ENCODE peak calls at places on chromosomes 2 and 18, in five cellular contexts. T, W, Z, J and L are unnamed samples.

GRCh38 chr2:15606481-15607441 is 15.1 kb downstream of the DDX1 start:
- DNase-seq in Z (no peak), W (no peak), J (no peak), T (no peak), L (no peak)

GRCh38 chr2:66439291-66440010 is 4.5 kb downstream of the MEIS1 start:
- DNase-seq in T (no peak), J (no peak), W (no peak), Z (peak; percentile 65), L (no peak)

GRCh38 chr2:85326406-85326945 is 1.3 kb downstream of the TGOLN2 start:
- DNase-seq in J (no peak), W (peak; percentile 65), T (no peak), Z (no peak), L (peak; percentile 52)

GRCh38 chr2:99297990-99298389 is 3.0 kb downstream of the LYG1 start:
- DNase-seq in J (no peak), W (no peak), Z (no peak), T (no peak), L (no peak)

GRCh38 chr2:227155395-227155794 is 8.6 kb downstream of the COL4A4 start:
- DNase-seq in T (no peak), J (no peak), Z (no peak), W (no peak), L (no peak)

GRCh38 chr2:168146892-168147810 is 100.2 kb downstream of the STK39 start:
- DNase-seq in T (no peak), Z (no peak), W (no peak), J (no peak), L (no peak)

GRCh38 chr2:202249864-202250263 is 11.5 kb upstream of the SUMO1 start:
- DNase-seq in Z (peak; percentile 72), W (no peak), J (no peak), T (no peak), L (no peak)

GRCh38 chr18:21112543-21113105 is 1.0 kb upstream of the ROCK1 start:
- DNase-seq in Z (no peak), T (no peak), J (no peak), W (peak; percentile 9), L (no peak)

GRCh38 chr2:214233164-214233563 is 177.7 kb upstream of the VWC2L start:
- DNase-seq in Z (no peak), W (no peak), T (no peak), J (no peak), L (no peak)

GRCh38 chr2:76958749-76959148 is 563.4 kb downstream of the LRRTM4 start:
- DNase-seq in Z (peak; percentile 53), T (no peak), W (no peak), J (no peak), L (peak; percentile 10)

GRCh38 chr2:151860210-151860609 is 32.0 kb upstream of the ARL5A start:
- DNase-seq in J (no peak), W (no peak), T (no peak), Z (no peak), L (no peak)

GRCh38 chr18:27839141-27839540 is 337.8 kb downstream of the CDH2 start:
- DNase-seq in Z (no peak), J (no peak), T (no peak), W (no peak), L (peak; percentile 15)

GRCh38 chr2:221530653-221531037 is 41.5 kb downstream of the EPHA4 start:
- DNase-seq in W (no peak), Z (no peak), J (no peak), T (no peak), L (no peak)

GRCh38 chr2:235399895-235400294 is 93.9 kb upstream of the AGAP1 start:
- DNase-seq in J (no peak), T (no peak), Z (no peak), W (no peak), L (no peak)

GRCh38 chr2:69424410-69424809 is 12.8 kb downstream of the NFU1 start:
- DNase-seq in J (no peak), Z (no peak), T (no peak), W (no peak), L (no peak)

DNA sequence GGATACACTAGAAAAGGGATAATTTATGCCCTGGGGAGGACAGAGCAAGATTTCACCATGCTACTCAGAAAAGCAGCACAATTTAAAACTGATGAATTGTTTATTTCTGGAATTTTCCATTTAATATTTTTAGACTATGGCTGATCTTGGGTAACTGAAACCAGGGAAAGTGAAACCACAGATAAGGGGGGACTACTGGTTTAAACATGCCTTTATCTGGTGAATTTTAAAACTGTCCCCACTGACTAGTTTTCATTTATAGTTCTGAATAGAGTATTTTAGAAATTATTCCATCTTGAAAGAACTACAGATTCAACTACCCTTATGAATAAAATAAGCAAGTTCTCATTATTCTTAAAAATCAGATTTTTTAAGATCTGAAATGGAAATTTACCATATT is 15.0 kb downstream of the NFU1 start:
- DNase-seq in T (no peak), Z (no peak), J (no peak), W (no peak), L (no peak)
- H3K4me2 ChIP-seq in T (no peak overlapping the region), Z (no peak overlapping the region), J (no peak overlapping the region), W (no peak overlapping the region), L (no peak overlapping the region)

GRCh38 chr2:9439536-9439935 is 16.1 kb downstream of the CPSF3 start:
- DNase-seq in T (no peak), J (no peak), W (no peak), Z (no peak), L (no peak)

GRCh38 chr2:9441556-9441955 is 18.1 kb downstream of the CPSF3 start:
- DNase-seq in T (no peak), W (no peak), J (no peak), Z (no peak), L (no peak)

GRCh38 chr2:9445089-9445488 is 21.6 kb downstream of the CPSF3 start:
- DNase-seq in W (no peak), T (no peak), Z (no peak), J (no peak), L (no peak)

GRCh38 chr2:9434484-9434883 is 11.0 kb downstream of the CPSF3 start:
- DNase-seq in T (no peak), W (no peak), J (no peak), Z (no peak), L (no peak)

GRCh38 chr2:9440058-9440727 is 16.7 kb downstream of the CPSF3 start:
- DNase-seq in W (no peak), J (no peak), T (no peak), Z (no peak), L (no peak)
- TF ChIP-seq ATF3 in W (no peak), J (no peak), T (no peak), Z (no peak), L (no peak)

GRCh38 chr2:40218679-40219078 is 233.2 kb downstream of the SLC8A1 start:
- DNase-seq in W (no peak), Z (no peak), T (no peak), J (no peak), L (no peak)
- H3K4me2 ChIP-seq in W (no peak overlapping the region), Z (no peak overlapping the region), T (no peak overlapping the region), J (no peak overlapping the region), L (no peak overlapping the region)

GRCh38 chr18:28858248-28858647 is 681.3 kb upstream of the CDH2 start:
- DNase-seq in Z (no peak), T (no peak), J (no peak), W (no peak), L (no peak)

GRCh38 chr18:28855524-28855923 is 678.6 kb upstream of the CDH2 start:
- DNase-seq in Z (no peak), J (no peak), T (no peak), W (no peak), L (no peak)

GRCh38 chr18:28855989-28856388 is 679.1 kb upstream of the CDH2 start:
- DNase-seq in T (no peak), J (no peak), W (no peak), Z (no peak), L (no peak)

GRCh38 chr18:28854964-28855363 is 678.0 kb upstream of the CDH2 start:
- DNase-seq in T (no peak), J (no peak), Z (no peak), W (no peak), L (no peak)
- TF ChIP-seq ATF3 in T (no peak), J (no peak), Z (no peak), W (no peak), L (no peak)

DNA sequence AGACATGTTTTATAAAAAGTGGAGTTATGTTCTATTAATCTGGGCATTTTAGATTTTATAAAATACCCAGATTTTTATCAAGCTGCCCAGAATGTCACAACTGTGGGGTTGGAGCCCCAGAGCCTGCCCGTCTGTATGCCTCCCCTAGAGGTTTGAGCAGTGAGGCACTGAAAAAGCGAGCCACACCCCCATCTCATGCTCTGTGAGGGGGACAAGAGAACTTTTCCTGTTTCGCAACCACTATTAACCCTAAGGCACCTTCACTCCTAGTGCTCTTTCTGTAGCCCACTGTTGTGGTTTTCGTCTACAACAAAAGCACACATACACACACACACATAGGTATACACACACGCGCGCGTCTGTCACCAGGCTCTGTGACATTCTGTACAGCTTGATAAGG is 38.0 kb downstream of the DCDC2C start:
- DNase-seq in J (no peak), Z (no peak), W (no peak), T (no peak), L (no peak)
- H3K4me2 ChIP-seq in J (no peak overlapping the region), Z (no peak overlapping the region), W (no peak overlapping the region), T (no peak overlapping the region), L (no peak overlapping the region)

GRCh38 chr2:26002617-26003310 is 20.5 kb upstream of the KIF3C start:
- DNase-seq in J (no peak), W (no peak), Z (no peak), T (no peak), L (no peak)

GRCh38 chr2:26000561-26001211 is 18.4 kb upstream of the KIF3C start:
- DNase-seq in J (no peak), W (no peak), Z (no peak), T (no peak), L (peak; percentile 79)

GRCh38 chr2:25996844-25997243 is 14.5 kb upstream of the KIF3C start:
- DNase-seq in J (no peak), Z (no peak), T (no peak), W (no peak), L (no peak)

GRCh38 chr2:26001743-26002341 is 19.5 kb upstream of the KIF3C start:
- DNase-seq in Z (no peak), W (no peak), T (no peak), J (no peak), L (no peak)
- TF ChIP-seq ATF3 in Z (no peak), W (no peak), T (no peak), J (no peak), L (no peak)

GRCh38 chr2:148970393-148970792 is 68.1 kb upstream of the LYPD6B start:
- DNase-seq in T (no peak), W (no peak), J (no peak), Z (no peak), L (no peak)

GRCh38 chr2:148969585-148970180 is 68.8 kb upstream of the LYPD6B start:
- DNase-seq in Z (no peak), J (no peak), T (no peak), W (no peak), L (no peak)

GRCh38 chr2:148971547-148971946 is 67.0 kb upstream of the LYPD6B start:
- DNase-seq in W (no peak), T (no peak), Z (no peak), J (peak; percentile 31), L (no peak)

GRCh38 chr2:148978026-148978685 is 60.3 kb upstream of the LYPD6B start:
- DNase-seq in Z (no peak), W (no peak), T (no peak), J (no peak), L (no peak)

DNA sequence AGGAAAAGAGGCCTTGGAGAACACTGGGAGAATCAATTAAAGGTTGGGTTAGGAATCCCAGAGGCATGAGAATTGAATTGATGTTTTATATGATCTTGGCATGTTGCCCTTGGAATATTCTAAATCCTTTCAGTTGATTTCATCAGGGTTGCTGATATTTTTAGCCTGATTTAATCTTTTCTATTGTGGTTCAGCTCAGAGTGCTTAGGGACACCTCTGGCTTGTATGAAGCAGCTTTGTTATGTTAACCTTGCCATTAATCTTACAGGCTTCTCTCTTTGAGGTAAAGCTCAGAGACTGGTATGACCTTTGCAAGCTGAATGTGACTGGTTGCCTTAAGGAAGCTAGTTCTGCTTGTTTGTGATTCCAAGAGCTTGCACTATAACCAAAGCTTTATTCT is 64.4 kb upstream of the LYPD6B start:
- DNase-seq in W (no peak), J (no peak), T (no peak), Z (no peak), L (no peak)
- H3K4me2 ChIP-seq in W (no peak overlapping the region), J (no peak overlapping the region), T (no peak overlapping the region), Z (peak overlapping the region; percentile 8), L (no peak overlapping the region)